ENCODE peak calls at places on chromosome X, in six cellular contexts. D is body of pancreas, B is lower lobe of right lung, H is vagina, O is OCI-LY7, E is ascending aorta. S is an unnamed sample. For H3K4me1, the result is how much of the 10 kb centered on the place peaks cover.

GRCh38 chrX:119809185-119809666 is 17.8 kb upstream of the RPL39 start:
- DNase-seq in B (no peak), D (no peak), O (no peak), H (no peak), E (no peak), S (no peak)

GRCh38 chrX:114582698-114583395 is 1.0 kb upstream of the HTR2C start:
- DNase-seq in E (no peak), H (no peak), D (no peak), B (no peak), O (no peak), S (no peak)

GRCh38 chrX:43741843-43742573 is 85.9 kb downstream of the MAOA start:
- DNase-seq in H (no peak), O (no peak), E (no peak), D (no peak), B (no peak), S (no peak)

GRCh38 chrX:22351966-22352365 is 79.3 kb downstream of the CBLL2 start:
- DNase-seq in B (no peak), O (no peak), H (no peak), D (no peak), E (no peak), S (no peak)

GRCh38 chrX:45515262-45516215 is 314.9 kb upstream of the DIPK2B start:
- DNase-seq in O (no peak), H (peak), E (peak), D (peak), B (peak), S (peak)

GRCh38 chrX:56733459-56734046 is 4.5 kb downstream of the NBDY start:
- DNase-seq in B (no peak), H (no peak), O (peak), D (peak), E (no peak), S (no peak)

GRCh38 chrX:123920065-123920785 is 41.3 kb upstream of the STAG2 start:
- DNase-seq in D (no peak), B (no peak), O (no peak), E (no peak), H (no peak), S (peak)

GRCh38 chrX:107894038-107894437 is 68.4 kb downstream of the MID2 start:
- DNase-seq in H (no peak), D (no peak), O (peak), E (no peak), B (no peak), S (peak)

GRCh38 chrX:134933911-134934310 is 56.9 kb upstream of the SMIM10 start:
- DNase-seq in D (no peak), H (no peak), O (no peak), E (no peak), B (no peak), S (no peak)

GRCh38 chrX:33607042-33607595 is 395.8 kb upstream of the DMD start:
- DNase-seq in E (no peak), O (no peak), H (no peak), D (no peak), B (no peak), S (no peak)

GRCh38 chrX:11509786-11510185 is 155.9 kb downstream of the ARHGAP6 start:
- DNase-seq in H (no peak), B (no peak), O (no peak), D (no peak), E (no peak), S (no peak)

GRCh38 chrX:70434914-70435586 is 9.6 kb upstream of the DLG3 start:
- DNase-seq in E (no peak), O (no peak), H (no peak), D (no peak), B (no peak), S (no peak)

GRCh38 chrX:136039968-136040367 is 54.7 kb downstream of the SLC9A6 start:
- DNase-seq in O (no peak), E (no peak), B (no peak), D (no peak), H (no peak), S (no peak)

GRCh38 chrX:151098996-151099395 is 77.4 kb upstream of the GPR50 start:
- DNase-seq in E (no peak), H (no peak), B (no peak), D (no peak), O (no peak), S (no peak)

GRCh38 chrX:31366076-31366475 is 294.2 kb upstream of the FTHL17 start:
- DNase-seq in B (no peak), D (no peak), E (no peak), H (no peak), O (peak), S (no peak)

GRCh38 chrX:3526749-3527148 is 180.3 kb upstream of the MXRA5 start:
- DNase-seq in E (no peak), D (no peak), B (no peak), O (no peak), H (no peak), S (no peak)

GRCh38 chrX:103157511-103158316 is 57.2 kb upstream of the BEX4 start:
- DNase-seq in E (no peak), D (peak), O (peak), B (no peak), H (no peak), S (peak)

GRCh38 chrX:70032797-70033196 is 16.9 kb downstream of the AWAT2 start:
- DNase-seq in D (no peak), E (no peak), H (peak), B (no peak), O (no peak), S (no peak)

GRCh38 chrX:154458116-154458953 is at the start of gene PLXNA3:
- DNase-seq in H (no peak), O (peak), B (peak), D (peak), E (no peak), S (no peak)

GRCh38 chrX:154458954-154459829 is 1.1 kb downstream of the PLXNA3 start:
- DNase-seq in B (peak), D (peak), H (no peak), O (peak), E (no peak), S (no peak)

GRCh38 chrX:154462396-154462795 is 4.3 kb downstream of the PLXNA3 start:
- DNase-seq in O (no peak), H (no peak), D (no peak), E (no peak), B (no peak), S (no peak)

GRCh38 chrX:154459843-154460242 is 1.8 kb downstream of the PLXNA3 start:
- DNase-seq in B (no peak), E (no peak), D (no peak), H (no peak), O (no peak), S (no peak)

DNA sequence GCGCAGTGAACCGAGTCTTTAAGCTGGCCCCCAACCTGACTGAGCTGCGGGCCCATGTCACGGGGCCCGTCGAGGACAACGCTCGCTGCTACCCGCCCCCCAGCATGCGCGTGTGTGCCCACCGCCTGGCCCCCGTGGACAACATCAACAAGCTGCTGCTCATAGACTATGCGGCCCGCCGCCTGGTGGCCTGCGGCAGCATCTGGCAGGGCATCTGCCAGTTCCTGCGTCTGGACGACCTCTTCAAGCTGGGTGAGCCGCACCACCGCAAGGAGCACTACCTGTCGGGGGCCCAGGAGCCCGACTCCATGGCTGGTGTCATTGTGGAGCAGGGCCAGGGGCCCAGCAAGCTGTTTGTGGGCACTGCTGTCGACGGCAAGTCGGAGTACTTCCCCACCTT is 2.2 kb downstream of the PLXNA3 start:
- DNase-seq in H (no peak), B (no peak), E (no peak), O (no peak), D (no peak), S (no peak)
- TF ChIP-seq CTCF in H (no peak), B (no peak), E (no peak), O (no peak), D (no peak), S (no peak)

GRCh38 chrX:153818571-153819397 is 11.6 kb downstream of the PDZD4 start:
- DNase-seq in D (peak), E (no peak), B (peak), O (no peak), H (no peak), S (no peak)

GRCh38 chrX:153824348-153824747 is 6.0 kb downstream of the PDZD4 start:
- DNase-seq in H (peak), E (no peak), O (no peak), D (no peak), B (no peak), S (no peak)

GRCh38 chrX:153819398-153820083 is 10.8 kb downstream of the PDZD4 start:
- DNase-seq in D (no peak), E (no peak), B (no peak), O (no peak), H (no peak), S (no peak)

GRCh38 chrX:153820601-153821000 is 9.7 kb downstream of the PDZD4 start:
- DNase-seq in O (no peak), D (no peak), E (no peak), H (no peak), B (no peak), S (no peak)

DNA sequence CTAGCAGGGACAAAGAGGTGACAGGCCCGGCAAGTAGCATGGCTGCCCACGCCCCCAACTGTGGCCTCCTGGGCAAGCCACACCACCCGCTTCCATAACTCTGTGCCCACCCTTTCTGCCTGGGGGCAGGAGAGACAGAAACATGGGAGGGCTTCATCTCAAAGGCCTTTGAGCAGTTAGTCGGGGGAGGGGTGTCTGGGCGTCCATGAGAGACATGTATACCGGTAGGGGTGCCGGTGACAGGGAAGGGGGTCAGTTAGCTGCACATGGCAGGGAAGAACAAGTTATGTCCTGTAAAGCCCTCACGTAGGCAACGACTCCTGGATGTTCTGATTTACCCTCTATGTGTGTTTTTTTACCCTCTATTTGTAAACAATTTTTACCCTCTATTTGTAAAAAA is 9.3 kb downstream of the PDZD4 start:
- DNase-seq in D (no peak), B (no peak), E (no peak), H (no peak), O (no peak), S (no peak)
- H3K4me1 ChIP-seq in D (under half), B (under half), E (under half), H (under half), O (under half), S (under half)

GRCh38 chrX:47561653-47562151 is 697 bp downstream of the ARAF start:
- DNase-seq in E (no peak), B (no peak), H (no peak), D (no peak), O (no peak), S (no peak)

GRCh38 chrX:47563801-47564315 is 2.9 kb downstream of the ARAF start:
- DNase-seq in B (no peak), D (no peak), O (no peak), H (no peak), E (no peak), S (no peak)

GRCh38 chrX:47566841-47567240 is 5.8 kb downstream of the ARAF start:
- DNase-seq in E (no peak), O (no peak), D (no peak), H (no peak), B (no peak), S (no peak)

GRCh38 chrX:47562615-47563243 is 1.7 kb downstream of the ARAF start:
- DNase-seq in O (peak), B (no peak), E (no peak), H (no peak), D (no peak), S (no peak)

GRCh38 chrX:47564438-47565085 is 3.6 kb downstream of the ARAF start:
- DNase-seq in D (no peak), B (no peak), O (no peak), H (no peak), E (no peak), S (no peak)
- TF ChIP-seq CTCF in D (no peak), B (no peak), O (no peak), H (no peak), E (no peak), S (no peak)

DNA sequence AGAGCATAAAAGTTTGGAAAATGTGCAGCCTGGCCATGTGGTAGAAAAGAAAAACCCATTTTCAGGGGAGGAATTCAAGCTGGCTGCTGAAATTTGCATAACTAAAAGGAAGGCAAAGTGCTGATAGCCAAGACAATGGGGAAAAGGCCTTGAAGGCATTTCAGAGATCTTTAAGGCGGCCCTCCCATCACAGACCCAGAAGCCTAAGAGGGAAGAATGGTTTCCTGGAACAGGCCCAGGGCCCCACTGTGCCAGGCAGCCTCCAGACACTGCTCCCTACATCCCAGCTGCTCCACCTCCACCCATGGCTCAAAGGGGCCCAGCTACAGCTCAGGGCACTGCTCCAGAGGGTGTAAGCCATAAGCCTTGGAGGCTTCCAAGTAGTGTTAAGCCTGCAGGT is 158.0 kb upstream of the PRDX4 start:
- DNase-seq in B (no peak), O (no peak), E (no peak), H (no peak), D (no peak), S (no peak)
- H3K4me1 ChIP-seq in B (under half), O (under half), E (under half), H (under half), D (under half), S (under half)

S was measured in Panc1.